ENCODE peak calls at places on chromosomes 16 and 17, in four cellular contexts. One of them, this sample, is unnamed.

GRCh38 chr17:37107406-37108083 is 158.8 kb downstream of the AATF start:
- DNase-seq in mucosa of descending colon: no peak
- DNase-seq in IMR-90: peak; percentile 41
- DNase-seq in CD8-positive, alpha-beta T cell: no peak
- DNase-seq in this sample: no peak

GRCh38 chr17:43326490-43327275 is 72.1 kb upstream of the ARL4D start:
- DNase-seq in mucosa of descending colon: no peak
- DNase-seq in IMR-90: no peak
- DNase-seq in CD8-positive, alpha-beta T cell: no peak
- DNase-seq in this sample: no peak

GRCh38 chr17:31008374-31009035 is 37.7 kb downstream of the RNF135 start:
- DNase-seq in mucosa of descending colon: peak; percentile 60
- DNase-seq in IMR-90: peak; percentile 45
- DNase-seq in CD8-positive, alpha-beta T cell: peak; percentile 76
- DNase-seq in this sample: peak; percentile 68

GRCh38 chr16:5653041-5653440 is 555.4 kb upstream of the EEF2KMT start:
- DNase-seq in mucosa of descending colon: no peak
- DNase-seq in IMR-90: no peak
- DNase-seq in CD8-positive, alpha-beta T cell: no peak
- DNase-seq in this sample: no peak

GRCh38 chr17:80872999-80873951 is 118.4 kb upstream of the CHMP6 start:
- DNase-seq in mucosa of descending colon: no peak
- DNase-seq in IMR-90: no peak
- DNase-seq in CD8-positive, alpha-beta T cell: no peak
- DNase-seq in this sample: no peak

GRCh38 chr17:48588519-48588918 is 1.5 kb downstream of the HOXB3 start:
- DNase-seq in mucosa of descending colon: no peak
- DNase-seq in IMR-90: peak; percentile 53
- DNase-seq in CD8-positive, alpha-beta T cell: no peak
- DNase-seq in this sample: no peak

GRCh38 chr17:28261219-28261618 is 57.8 kb upstream of the TMEM97 start:
- DNase-seq in mucosa of descending colon: no peak
- DNase-seq in IMR-90: no peak
- DNase-seq in CD8-positive, alpha-beta T cell: no peak
- DNase-seq in this sample: no peak

GRCh38 chr17:5667871-5668270 is 83.6 kb upstream of the NLRP1 start:
- DNase-seq in mucosa of descending colon: no peak
- DNase-seq in IMR-90: no peak
- DNase-seq in CD8-positive, alpha-beta T cell: no peak
- DNase-seq in this sample: no peak

GRCh38 chr17:74214642-74215331 is 1.4 kb downstream of the TTYH2 start:
- DNase-seq in mucosa of descending colon: no peak
- DNase-seq in IMR-90: no peak
- DNase-seq in CD8-positive, alpha-beta T cell: no peak
- DNase-seq in this sample: no peak

GRCh38 chr17:47279062-47279801 is 25.6 kb downstream of the ITGB3 start:
- DNase-seq in mucosa of descending colon: peak; percentile 47
- DNase-seq in IMR-90: peak; percentile 97
- DNase-seq in CD8-positive, alpha-beta T cell: no peak
- DNase-seq in this sample: peak; percentile 99

GRCh38 chr16:53717577-53717976 is 13.6 kb downstream of the FTO start:
- DNase-seq in mucosa of descending colon: no peak
- DNase-seq in IMR-90: no peak
- DNase-seq in CD8-positive, alpha-beta T cell: no peak
- DNase-seq in this sample: no peak

GRCh38 chr17:32266389-32267269 is 997 bp downstream of the RHBDL3 start:
- DNase-seq in mucosa of descending colon: no peak
- DNase-seq in IMR-90: no peak
- DNase-seq in CD8-positive, alpha-beta T cell: peak; percentile 50
- DNase-seq in this sample: no peak

GRCh38 chr16:11679250-11679649 is 11.0 kb downstream of the SNN start:
- DNase-seq in mucosa of descending colon: no peak
- DNase-seq in IMR-90: no peak
- DNase-seq in CD8-positive, alpha-beta T cell: no peak
- DNase-seq in this sample: no peak

GRCh38 chr16:12881771-12882170 is 19.6 kb upstream of the SHISA9 start:
- DNase-seq in mucosa of descending colon: no peak
- DNase-seq in IMR-90: no peak
- DNase-seq in CD8-positive, alpha-beta T cell: no peak
- DNase-seq in this sample: no peak

GRCh38 chr16:58027341-58028167 is 2.0 kb downstream of the MMP15 start:
- DNase-seq in mucosa of descending colon: peak; percentile 78
- DNase-seq in IMR-90: no peak
- DNase-seq in CD8-positive, alpha-beta T cell: no peak
- DNase-seq in this sample: peak; percentile 22

GRCh38 chr16:58028168-58028455 is 2.6 kb downstream of the MMP15 start:
- DNase-seq in mucosa of descending colon: no peak
- DNase-seq in IMR-90: no peak
- DNase-seq in CD8-positive, alpha-beta T cell: no peak
- DNase-seq in this sample: no peak

GRCh38 chr16:58025351-58026138 is at the start of gene MMP15:
- DNase-seq in mucosa of descending colon: peak; percentile 95
- DNase-seq in IMR-90: peak; percentile 50
- DNase-seq in CD8-positive, alpha-beta T cell: peak; percentile 69
- DNase-seq in this sample: peak; percentile 67

GRCh38 chr16:58026139-58026704 is 668 bp downstream of the MMP15 start:
- DNase-seq in mucosa of descending colon: peak; percentile 56
- DNase-seq in IMR-90: peak; percentile 17
- DNase-seq in CD8-positive, alpha-beta T cell: no peak
- DNase-seq in this sample: peak; percentile 40

GRCh38 chr16:58026705-58027340 is 1.3 kb downstream of the MMP15 start:
- DNase-seq in mucosa of descending colon: peak; percentile 44
- DNase-seq in IMR-90: no peak
- DNase-seq in CD8-positive, alpha-beta T cell: no peak
- DNase-seq in this sample: no peak
- H3K4me3 ChIP-seq in mucosa of descending colon: peak overlapping the region; percentile 92
- H3K4me3 ChIP-seq in IMR-90: peak overlapping the region; percentile 61
- H3K4me3 ChIP-seq in CD8-positive, alpha-beta T cell: peak overlapping the region; percentile 60
- H3K4me3 ChIP-seq in this sample: peak overlapping the region; percentile 60

DNA sequence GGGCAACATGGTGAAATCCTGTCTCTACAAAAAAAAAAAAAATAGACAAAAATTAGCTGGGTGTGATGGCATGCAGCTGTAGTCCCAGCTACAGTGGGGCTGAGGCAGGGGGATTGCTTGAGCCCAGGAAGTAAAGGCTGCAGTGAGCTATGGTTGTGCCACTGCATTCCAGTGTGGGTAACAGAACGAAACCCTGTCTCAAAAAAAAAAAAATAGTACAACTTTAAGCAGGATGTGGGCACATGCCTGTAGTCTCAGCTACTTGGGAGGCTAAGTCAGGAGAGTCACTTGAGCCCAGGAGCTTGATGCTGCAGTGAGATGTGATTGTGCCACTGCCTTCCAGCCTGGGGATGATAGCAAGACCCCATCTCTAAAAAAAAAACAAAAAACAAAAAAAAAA is 43.6 kb downstream of the TENT4B start:
- DNase-seq in mucosa of descending colon: no peak
- DNase-seq in IMR-90: peak; percentile 41
- DNase-seq in CD8-positive, alpha-beta T cell: peak; percentile 53
- DNase-seq in this sample: peak; percentile 20
- H3K4me3 ChIP-seq in mucosa of descending colon: no peak overlapping the region
- H3K4me3 ChIP-seq in IMR-90: no peak overlapping the region
- H3K4me3 ChIP-seq in CD8-positive, alpha-beta T cell: no peak overlapping the region
- H3K4me3 ChIP-seq in this sample: no peak overlapping the region

GRCh38 chr16:84606081-84606875 is 11.6 kb downstream of the COTL1 start:
- DNase-seq in mucosa of descending colon: no peak
- DNase-seq in IMR-90: no peak
- DNase-seq in CD8-positive, alpha-beta T cell: no peak
- DNase-seq in this sample: no peak

GRCh38 chr16:84607061-84607460 is 10.8 kb downstream of the COTL1 start:
- DNase-seq in mucosa of descending colon: no peak
- DNase-seq in IMR-90: no peak
- DNase-seq in CD8-positive, alpha-beta T cell: no peak
- DNase-seq in this sample: no peak

GRCh38 chr16:84604477-84605013 is 13.3 kb downstream of the COTL1 start:
- DNase-seq in mucosa of descending colon: no peak
- DNase-seq in IMR-90: no peak
- DNase-seq in CD8-positive, alpha-beta T cell: no peak
- DNase-seq in this sample: peak; percentile 15

GRCh38 chr16:84603115-84603816 is 14.6 kb downstream of the COTL1 start:
- DNase-seq in mucosa of descending colon: peak; percentile 55
- DNase-seq in IMR-90: peak; percentile 99
- DNase-seq in CD8-positive, alpha-beta T cell: no peak
- DNase-seq in this sample: peak; percentile 97

DNA sequence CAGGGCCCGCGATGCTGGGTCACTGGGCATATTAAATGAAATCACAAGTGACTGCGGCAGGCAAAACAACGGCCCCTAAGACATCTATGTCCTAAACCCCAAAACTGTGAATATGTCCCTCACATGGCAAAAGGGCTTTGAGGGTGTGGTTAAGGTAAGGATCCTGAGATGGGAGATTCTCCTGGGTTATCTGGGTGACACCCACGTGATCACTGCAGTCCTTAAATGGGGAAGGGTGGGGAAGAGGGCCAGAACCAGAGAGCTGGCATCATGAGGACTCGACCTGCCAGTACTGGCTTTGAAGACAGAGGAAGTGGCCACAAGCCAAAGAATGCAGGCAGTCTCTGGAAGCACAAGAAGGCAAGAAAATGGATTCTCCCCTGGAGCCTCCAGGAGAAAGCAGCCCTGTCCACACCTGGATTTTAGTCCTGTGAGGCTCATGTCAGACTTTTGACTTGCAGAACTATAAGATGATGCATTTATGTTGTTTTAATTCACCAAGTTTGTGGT is 12.5 kb downstream of the COTL1 start:
- DNase-seq in mucosa of descending colon: no peak
- DNase-seq in IMR-90: no peak
- DNase-seq in CD8-positive, alpha-beta T cell: no peak
- DNase-seq in this sample: peak; percentile 30
- H3K4me3 ChIP-seq in mucosa of descending colon: no peak overlapping the region
- H3K4me3 ChIP-seq in IMR-90: no peak overlapping the region
- H3K4me3 ChIP-seq in CD8-positive, alpha-beta T cell: no peak overlapping the region
- H3K4me3 ChIP-seq in this sample: no peak overlapping the region

GRCh38 chr17:17808706-17809432 is 27.9 kb downstream of the SREBF1 start:
- DNase-seq in mucosa of descending colon: no peak
- DNase-seq in IMR-90: peak; percentile 37
- DNase-seq in CD8-positive, alpha-beta T cell: no peak
- DNase-seq in this sample: no peak
- H3K4me3 ChIP-seq in mucosa of descending colon: no peak overlapping the region
- H3K4me3 ChIP-seq in IMR-90: no peak overlapping the region
- H3K4me3 ChIP-seq in CD8-positive, alpha-beta T cell: no peak overlapping the region
- H3K4me3 ChIP-seq in this sample: no peak overlapping the region

GRCh38 chr16:87942680-87943079 is 6.4 kb upstream of the CA5A start:
- DNase-seq in mucosa of descending colon: no peak
- DNase-seq in IMR-90: no peak
- DNase-seq in CD8-positive, alpha-beta T cell: no peak
- DNase-seq in this sample: no peak

GRCh38 chr16:87947356-87948118 is 3.7 kb upstream of the BANP start:
- DNase-seq in mucosa of descending colon: no peak
- DNase-seq in IMR-90: no peak
- DNase-seq in CD8-positive, alpha-beta T cell: no peak
- DNase-seq in this sample: no peak

GRCh38 chr16:87946596-87947350 is 4.5 kb upstream of the BANP start:
- DNase-seq in mucosa of descending colon: no peak
- DNase-seq in IMR-90: no peak
- DNase-seq in CD8-positive, alpha-beta T cell: no peak
- DNase-seq in this sample: no peak

GRCh38 chr16:87948119-87948545 is 3.1 kb upstream of the BANP start:
- DNase-seq in mucosa of descending colon: peak; percentile 45
- DNase-seq in IMR-90: no peak
- DNase-seq in CD8-positive, alpha-beta T cell: no peak
- DNase-seq in this sample: no peak

DNA sequence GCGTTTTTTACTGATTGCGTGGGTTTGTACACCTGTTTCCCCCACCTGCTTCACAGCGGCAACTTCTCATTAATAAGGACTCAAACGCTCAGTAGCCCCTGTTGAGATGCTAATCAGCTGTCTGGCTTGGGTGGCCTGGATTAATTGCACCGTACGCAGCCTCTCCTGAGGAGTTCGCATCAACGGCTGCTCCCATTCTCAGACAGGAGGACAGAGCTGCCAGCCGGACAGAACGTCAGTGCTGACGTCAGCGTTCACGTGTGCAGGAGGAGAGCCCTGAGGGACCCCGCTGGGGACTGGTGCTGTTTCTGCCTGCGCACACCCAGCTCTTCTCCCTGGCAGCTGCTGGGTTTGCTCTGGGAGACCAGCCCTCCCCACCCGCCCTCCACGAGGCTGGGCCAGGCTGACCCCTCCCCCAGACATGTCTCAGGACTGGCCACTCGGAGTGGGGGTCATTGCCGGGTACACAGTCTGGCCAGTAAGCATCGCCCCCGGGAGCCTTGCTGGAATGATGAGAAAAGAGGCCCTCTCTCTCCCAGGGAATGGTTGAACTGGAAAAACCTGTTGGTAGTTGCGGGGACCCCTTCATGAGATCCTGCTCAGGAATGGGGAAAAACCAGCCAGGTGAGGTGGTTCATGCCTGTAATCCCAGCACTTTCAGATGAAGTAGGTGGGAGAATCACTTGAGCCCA is 5.7 kb upstream of the BANP start:
- DNase-seq in mucosa of descending colon: peak; percentile 76
- DNase-seq in IMR-90: peak; percentile 83
- DNase-seq in CD8-positive, alpha-beta T cell: no peak
- DNase-seq in this sample: peak; percentile 86
- H3K4me3 ChIP-seq in mucosa of descending colon: no peak overlapping the region
- H3K4me3 ChIP-seq in IMR-90: peak overlapping the region; percentile 25
- H3K4me3 ChIP-seq in CD8-positive, alpha-beta T cell: peak overlapping the region; percentile 35
- H3K4me3 ChIP-seq in this sample: peak overlapping the region; percentile 36

GRCh38 chr17:7352559-7352889 is 562 bp downstream of the KCTD11 start:
- DNase-seq in mucosa of descending colon: no peak
- DNase-seq in IMR-90: no peak
- DNase-seq in CD8-positive, alpha-beta T cell: no peak
- DNase-seq in this sample: no peak

GRCh38 chr17:7355053-7355452 is at the start of gene TMEM95:
- DNase-seq in mucosa of descending colon: peak; percentile 41
- DNase-seq in IMR-90: no peak
- DNase-seq in CD8-positive, alpha-beta T cell: no peak
- DNase-seq in this sample: no peak

GRCh38 chr17:7352910-7353635 is 1.1 kb downstream of the KCTD11 start:
- DNase-seq in mucosa of descending colon: peak; percentile 19
- DNase-seq in IMR-90: no peak
- DNase-seq in CD8-positive, alpha-beta T cell: no peak
- DNase-seq in this sample: no peak

GRCh38 chr17:7356072-7356549 is 1.2 kb downstream of the TMEM95 start:
- DNase-seq in mucosa of descending colon: peak; percentile 90
- DNase-seq in IMR-90: peak; percentile 53
- DNase-seq in CD8-positive, alpha-beta T cell: peak; percentile 92
- DNase-seq in this sample: peak; percentile 75

DNA sequence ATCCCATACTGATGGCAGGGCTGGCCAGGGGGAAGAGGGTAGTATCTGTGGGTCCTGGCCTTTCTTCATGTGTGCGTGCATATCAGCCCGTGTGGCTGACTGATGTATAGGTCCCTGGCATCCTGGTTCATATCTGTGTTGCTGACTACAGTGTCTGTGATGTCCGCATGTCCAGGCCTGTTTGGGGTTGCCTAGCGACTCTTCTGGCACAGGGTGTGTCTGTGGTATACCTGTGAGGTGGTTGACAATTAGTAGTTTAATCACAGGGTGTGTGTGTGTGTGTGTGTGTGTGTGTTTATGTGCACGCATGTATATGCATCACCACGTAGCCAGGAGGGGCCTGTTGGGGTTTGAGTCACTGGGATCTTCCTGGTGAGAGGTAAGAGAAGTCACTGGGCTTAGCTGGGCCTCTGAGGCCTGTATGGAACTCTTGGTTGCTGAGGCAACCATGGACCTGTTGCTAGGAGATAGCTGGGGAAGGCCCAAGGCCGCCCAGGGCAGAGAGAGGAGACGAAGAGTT is 634 bp upstream of the TMEM95 start:
- DNase-seq in mucosa of descending colon: peak; percentile 21
- DNase-seq in IMR-90: peak; percentile 80
- DNase-seq in CD8-positive, alpha-beta T cell: no peak
- DNase-seq in this sample: peak; percentile 47
- H3K4me3 ChIP-seq in mucosa of descending colon: no peak overlapping the region
- H3K4me3 ChIP-seq in IMR-90: no peak overlapping the region
- H3K4me3 ChIP-seq in CD8-positive, alpha-beta T cell: no peak overlapping the region
- H3K4me3 ChIP-seq in this sample: no peak overlapping the region